ENCODE peak calls at places on chromosomes 12 and 14, in five cellular contexts. R is OCI-LY7, T is aorta, D is prostate gland, Z is sigmoid colon. L is an unnamed sample. For H3K4me1, the result is how much of the 10 kb centered on the place peaks cover.

GRCh38 chr12:124174406-124174805 is 120.5 kb upstream of the RFLNA start:
- DNase-seq in R (no peak), D (no peak), Z (no peak), T (no peak), L (no peak)

GRCh38 chr12:132460571-132460970 is 29.4 kb upstream of the FBRSL1 start:
- DNase-seq in D (no peak), T (no peak), Z (no peak), R (no peak), L (peak)

GRCh38 chr14:76955575-76956252 is 72.8 kb downstream of the IRF2BPL start:
- DNase-seq in Z (no peak), T (no peak), D (peak), R (peak), L (peak)

GRCh38 chr12:130661501-130662255 is 54.4 kb downstream of the RIMBP2 start:
- DNase-seq in T (no peak), Z (no peak), D (no peak), R (no peak), L (no peak)

GRCh38 chr14:54652188-54652889 is 85.4 kb downstream of the SAMD4A start:
- DNase-seq in R (no peak), Z (peak), T (peak), D (peak), L (no peak)

GRCh38 chr12:121214171-121214777 is 4.3 kb downstream of the P2RX4 start:
- DNase-seq in R (no peak), D (no peak), Z (no peak), T (no peak), L (no peak)

GRCh38 chr14:60093088-60093487 is 1.4 kb downstream of the PCNX4 start:
- DNase-seq in T (no peak), D (no peak), R (no peak), Z (no peak), L (peak)

GRCh38 chr14:70289138-70289537 is 70.3 kb downstream of the COX16 start:
- DNase-seq in D (no peak), Z (no peak), T (no peak), R (no peak), L (no peak)

GRCh38 chr12:68031881-68032739 is 42.9 kb downstream of the IFNG-AS1 start:
- DNase-seq in R (no peak), Z (no peak), D (no peak), T (no peak), L (no peak)

GRCh38 chr14:51548187-51548586 is 103.5 kb upstream of the FRMD6 start:
- DNase-seq in D (no peak), T (no peak), Z (no peak), R (no peak), L (no peak)

GRCh38 chr14:77066555-77067172 is 31.4 kb upstream of the CIPC start:
- DNase-seq in R (no peak), D (no peak), Z (no peak), T (no peak), L (no peak)

GRCh38 chr12:16150290-16150689 is 127.2 kb downstream of the SLC15A5 start:
- DNase-seq in Z (no peak), R (no peak), T (no peak), D (no peak), L (no peak)

GRCh38 chr14:63223596-63223995 is 19.4 kb downstream of the RHOJ start:
- DNase-seq in D (no peak), R (no peak), T (no peak), Z (no peak), L (no peak)

GRCh38 chr12:68978678-68979077 is 45.7 kb upstream of the CPM start:
- DNase-seq in D (no peak), R (no peak), T (no peak), Z (no peak), L (no peak)

GRCh38 chr12:81222841-81223595 is 145.1 kb downstream of the ACSS3 start:
- DNase-seq in Z (no peak), D (no peak), R (no peak), T (no peak), L (no peak)

GRCh38 chr12:28583771-28584261 is 393.6 kb downstream of the CCDC91 start:
- DNase-seq in R (no peak), Z (no peak), D (no peak), T (no peak), L (peak)

GRCh38 chr14:46322076-46322475 is 329.5 kb downstream of the RPL10L start:
- DNase-seq in D (no peak), R (no peak), Z (no peak), T (no peak), L (no peak)

GRCh38 chr14:102096569-102097188 is 9.8 kb upstream of the HSP90AA1 start:
- DNase-seq in D (peak), T (peak), R (peak), Z (peak), L (peak)

GRCh38 chr14:69038449-69039286 is 59.6 kb upstream of the ACTN1 start:
- DNase-seq in T (no peak), Z (no peak), R (no peak), D (no peak), L (no peak)

GRCh38 chr14:105883066-105884005 is 357.0 kb downstream of the TMEM121 start:
- DNase-seq in D (no peak), Z (peak), R (no peak), T (peak), L (no peak)

GRCh38 chr14:47744155-47744554 is 68.8 kb upstream of the MDGA2 start:
- DNase-seq in R (no peak), D (no peak), Z (no peak), T (no peak), L (no peak)

GRCh38 chr12:127811988-127812387 is 455.0 kb upstream of the TMEM132C start:
- DNase-seq in D (no peak), R (no peak), T (no peak), Z (no peak), L (no peak)

GRCh38 chr14:105384605-105385321 is 13.6 kb upstream of the TEX22 start:
- DNase-seq in R (no peak), T (peak), D (no peak), Z (no peak), L (no peak)

GRCh38 chr12:12720052-12720451 is 2.9 kb downstream of the CDKN1B start:
- DNase-seq in Z (no peak), R (no peak), T (no peak), D (no peak), L (no peak)
- H3K4me1 ChIP-seq in Z (under half), R (half or more), T (under half), D (under half), L (half or more)

GRCh38 chr14:24171422-24172260 is at the start of gene REC8:
- DNase-seq in T (peak), D (peak), R (no peak), Z (peak), L (peak)
- H3K4me1 ChIP-seq in T (under half), D (under half), R (under half), Z (under half), L (under half)

GRCh38 chr12:114916531-114916930 is 232.6 kb upstream of the TBX3 start:
- DNase-seq in T (no peak), D (no peak), Z (no peak), R (no peak), L (no peak)
- H3K4me1 ChIP-seq in T (under half), D (under half), Z (under half), R (under half), L (under half)

GRCh38 chr14:21078287-21078686 is 8.2 kb downstream of the ARHGEF40 start:
- DNase-seq in D (no peak), T (no peak), Z (no peak), R (no peak), L (no peak)
- H3K4me1 ChIP-seq in D (under half), T (under half), Z (under half), R (under half), L (under half)

GRCh38 chr12:3838065-3838464 is 35.1 kb downstream of the PARP11 start:
- DNase-seq in D (no peak), R (no peak), Z (no peak), T (no peak), L (no peak)
- H3K4me1 ChIP-seq in D (under half), R (under half), Z (under half), T (under half), L (under half)

DNA sequence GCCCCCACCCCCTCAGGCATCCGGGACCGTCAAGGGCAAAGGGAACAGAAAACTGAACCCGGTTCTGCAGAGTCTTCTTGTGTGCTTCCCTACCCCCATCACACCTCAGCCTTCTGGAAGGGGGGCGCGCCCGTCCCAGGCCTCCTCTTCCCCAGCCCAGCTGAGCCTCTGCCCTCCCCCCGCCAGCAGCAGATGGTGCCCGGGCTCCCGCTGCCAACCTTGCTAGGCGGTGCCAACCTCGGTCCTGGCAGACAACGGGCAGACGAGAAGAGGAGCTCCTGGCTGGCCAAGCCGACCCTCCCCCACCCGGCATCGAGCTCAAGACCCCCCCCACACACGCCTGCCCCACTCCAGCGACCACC is 8.7 kb downstream of the STAC3 start:
- DNase-seq in R (peak), Z (peak), D (peak), T (no peak), L (peak)
- H3K4me1 ChIP-seq in R (under half), Z (under half), D (under half), T (under half), L (half or more)

GRCh38 chr12:6386522-6386921 is 2.6 kb downstream of the LTBR start:
- DNase-seq in D (no peak), R (no peak), T (no peak), Z (no peak), L (no peak)
- H3K4me1 ChIP-seq in D (under half), R (under half), T (under half), Z (under half), L (under half)

DNA sequence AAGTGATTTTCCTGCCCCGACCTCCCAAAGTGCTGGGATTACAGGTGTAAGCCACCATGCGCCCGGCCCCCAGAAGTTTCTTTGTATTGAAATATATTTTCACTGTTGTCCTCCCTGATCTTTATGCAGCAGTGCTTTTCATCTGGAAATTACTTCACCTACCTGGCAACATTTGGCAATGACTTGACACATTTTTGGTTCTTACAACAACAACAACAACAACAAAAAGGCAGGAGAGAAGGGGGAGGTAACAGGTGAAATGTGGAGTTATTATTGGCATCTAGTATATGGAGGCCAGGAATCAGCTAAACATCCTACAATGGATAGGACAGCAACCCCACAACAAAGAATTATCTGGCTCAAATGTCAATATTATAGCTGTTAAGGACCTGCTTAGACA is 13.9 kb downstream of the FANCM start:
- DNase-seq in Z (no peak), T (no peak), R (no peak), D (no peak), L (no peak)
- H3K4me1 ChIP-seq in Z (under half), T (under half), R (under half), D (under half), L (under half)

GRCh38 chr12:89348894-89349669 is 3.2 kb downstream of the DUSP6 start:
- DNase-seq in T (no peak), Z (no peak), D (no peak), R (no peak), L (no peak)
- H3K4me1 ChIP-seq in T (under half), Z (under half), D (under half), R (half or more), L (half or more)

L was measured in Karpas-422.